ENCODE peak calls at places on chromosome 5, in six cellular contexts. B is astrocyte of the spinal cord, L is suprapubic skin, W is progenitor cell of endocrine pancreas, J is HepG2, Z is IMR-90. P is an unnamed sample.

GRCh38 chr5:41510176-41510831 is at the start of gene PLCXD3:
- DNase-seq in B (peak), L (no peak), W (peak), J (no peak), Z (no peak), P (peak)

GRCh38 chr5:168881427-168882149 is 302.4 kb upstream of the PANK3 start:
- DNase-seq in B (no peak), L (no peak), W (no peak), J (no peak), Z (no peak), P (peak)

GRCh38 chr5:91670565-91670964 is 287.4 kb upstream of the ARRDC3 start:
- DNase-seq in B (no peak), L (no peak), W (no peak), J (no peak), Z (no peak), P (no peak)

GRCh38 chr5:126417178-126417577 is 6.0 kb upstream of the GRAMD2B start:
- DNase-seq in B (no peak), L (no peak), W (no peak), J (no peak), Z (no peak), P (no peak)

GRCh38 chr5:93574041-93574938 is 6.7 kb downstream of the NR2F1-AS1 start:
- DNase-seq in B (peak), L (no peak), W (no peak), J (no peak), Z (no peak), P (no peak)

GRCh38 chr5:40755407-40756365 is at the start of gene TTC33:
- DNase-seq in B (peak), L (peak), W (peak), J (peak), Z (peak), P (peak)

GRCh38 chr5:139562847-139563246 is 1.7 kb downstream of the UBE2D2 start:
- DNase-seq in B (no peak), L (no peak), W (no peak), J (no peak), Z (no peak), P (no peak)

GRCh38 chr5:119021333-119021732 is 33.0 kb upstream of the DTWD2 start:
- DNase-seq in B (no peak), L (no peak), W (no peak), J (no peak), Z (no peak), P (no peak)

GRCh38 chr5:61030163-61030482 is 85.1 kb downstream of the NDUFAF2 start:
- DNase-seq in B (no peak), L (no peak), W (no peak), J (no peak), Z (peak), P (no peak)

GRCh38 chr5:107869459-107870115 is 198.8 kb upstream of the EFNA5 start:
- DNase-seq in B (peak), L (no peak), W (no peak), J (no peak), Z (peak), P (no peak)

GRCh38 chr5:72109625-72110024 is 2.4 kb downstream of the MAP1B start:
- DNase-seq in B (peak), L (no peak), W (no peak), J (no peak), Z (no peak), P (no peak)

GRCh38 chr5:59246470-59247250 is 646.9 kb downstream of the PDE4D start:
- DNase-seq in B (peak), L (no peak), W (no peak), J (no peak), Z (peak), P (no peak)

GRCh38 chr5:80282054-80282453 is 26.2 kb upstream of the SERINC5 start:
- DNase-seq in B (no peak), L (no peak), W (no peak), J (no peak), Z (no peak), P (no peak)

GRCh38 chr5:77430726-77431125 is 61.4 kb downstream of the WDR41 start:
- DNase-seq in B (no peak), L (no peak), W (no peak), J (no peak), Z (peak), P (no peak)

GRCh38 chr5:83368835-83369234 is 102.7 kb upstream of the VCAN start:
- DNase-seq in B (no peak), L (no peak), W (no peak), J (no peak), Z (no peak), P (no peak)

GRCh38 chr5:6752236-6752635 is 39.0 kb downstream of the TENT4A start:
- DNase-seq in B (no peak), L (peak), W (no peak), J (no peak), Z (no peak), P (no peak)

GRCh38 chr5:57219386-57219785 is 45.5 kb downstream of the GPBP1 start:
- DNase-seq in B (no peak), L (no peak), W (no peak), J (peak), Z (no peak), P (no peak)

GRCh38 chr5:115749016-115749415 is 67.4 kb downstream of the CDO1 start:
- DNase-seq in B (no peak), L (no peak), W (no peak), J (no peak), Z (no peak), P (no peak)

GRCh38 chr5:75054110-75054930 is 2.0 kb upstream of the GCNT4 start:
- DNase-seq in B (peak), L (peak), W (no peak), J (no peak), Z (peak), P (peak)

GRCh38 chr5:126909856-126910255 is 120.5 kb downstream of the MARCHF3 start:
- DNase-seq in B (no peak), L (no peak), W (no peak), J (no peak), Z (no peak), P (no peak)

GRCh38 chr5:135864503-135865443 is 30.3 kb downstream of the SLC25A48 start:
- DNase-seq in B (no peak), L (no peak), W (no peak), J (no peak), Z (no peak), P (no peak)

GRCh38 chr5:160269017-160269416 is 39.7 kb downstream of the FABP6 start:
- DNase-seq in B (peak), L (peak), W (no peak), J (no peak), Z (peak), P (no peak)

GRCh38 chr5:87393331-87393730 is 19.4 kb downstream of the CCNH start:
- DNase-seq in B (peak), L (no peak), W (no peak), J (no peak), Z (peak), P (no peak)

GRCh38 chr5:105057001-105057436 is 1494.4 kb upstream of the NUDT12 start:
- DNase-seq in B (no peak), L (no peak), W (no peak), J (no peak), Z (no peak), P (no peak)

GRCh38 chr5:127028822-127029457 is 1.4 kb downstream of the MARCHF3 start:
- DNase-seq in B (peak), L (no peak), W (no peak), J (peak), Z (peak), P (no peak)

GRCh38 chr5:120655828-120656435 is 191.8 kb downstream of the PRR16 start:
- DNase-seq in B (peak), L (no peak), W (peak), J (peak), Z (peak), P (peak)

GRCh38 chr5:103041071-103041676 is 78.8 kb downstream of the GIN1 start:
- DNase-seq in B (peak), L (no peak), W (no peak), J (peak), Z (peak), P (no peak)

GRCh38 chr5:120228262-120229031 is 235.7 kb upstream of the PRR16 start:
- DNase-seq in B (no peak), L (no peak), W (no peak), J (peak), Z (no peak), P (no peak)

GRCh38 chr5:73435640-73436534 is 12.7 kb downstream of the FOXD1 start:
- DNase-seq in B (peak), L (no peak), W (no peak), J (no peak), Z (no peak), P (no peak)

GRCh38 chr5:73433272-73433981 is 15.2 kb downstream of the FOXD1 start:
- DNase-seq in B (peak), L (no peak), W (no peak), J (no peak), Z (no peak), P (no peak)

GRCh38 chr5:73433982-73434342 is 14.6 kb downstream of the FOXD1 start:
- DNase-seq in B (peak), L (no peak), W (no peak), J (no peak), Z (peak), P (no peak)

GRCh38 chr5:73434921-73435320 is 13.7 kb downstream of the FOXD1 start:
- DNase-seq in B (no peak), L (no peak), W (no peak), J (no peak), Z (no peak), P (no peak)

DNA sequence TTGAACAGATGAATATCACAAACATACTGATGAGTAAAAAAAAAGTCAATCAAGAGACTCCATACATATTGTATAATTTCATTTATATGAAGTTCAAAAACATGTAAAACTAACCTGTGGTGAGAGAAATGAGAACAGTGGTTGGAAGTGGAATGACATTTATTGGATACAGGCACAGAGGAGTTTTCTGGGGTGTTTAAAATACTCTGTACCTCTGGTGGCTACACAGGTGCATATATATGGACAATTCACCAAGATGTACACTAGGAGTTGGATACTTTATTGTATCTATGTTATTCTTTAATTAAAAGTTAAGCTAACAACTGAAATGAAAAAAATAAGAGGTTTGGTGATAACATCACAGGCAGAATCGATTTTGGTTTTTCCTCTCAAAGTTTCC is 14.1 kb downstream of the FOXD1 start:
- DNase-seq in B (peak), L (no peak), W (no peak), J (no peak), Z (no peak), P (no peak)
- TF ChIP-seq CTCF in B (peak), L (no peak), W (peak), J (no peak), Z (no peak), P (peak)

GRCh38 chr5:109352475-109352874 is 57.3 kb downstream of the PJA2 start:
- DNase-seq in B (no peak), L (no peak), W (no peak), J (no peak), Z (no peak), P (no peak)
- TF ChIP-seq CTCF in B (no peak), L (no peak), W (no peak), J (no peak), Z (no peak), P (no peak)

GRCh38 chr5:55226934-55227737 is at the start of gene MCIDAS:
- DNase-seq in B (no peak), L (no peak), W (peak), J (no peak), Z (peak), P (peak)
- TF ChIP-seq CTCF in B (peak), L (no peak), W (peak), J (peak), Z (no peak), P (peak)

GRCh38 chr5:11797132-11797531 is 107.1 kb downstream of the CTNND2 start:
- DNase-seq in B (no peak), L (no peak), W (no peak), J (no peak), Z (no peak), P (no peak)
- TF ChIP-seq CTCF in B (no peak), L (no peak), W (no peak), J (no peak), Z (no peak), P (no peak)

GRCh38 chr5:425714-426113 is 17.3 kb upstream of the EXOC3 start:
- DNase-seq in B (no peak), L (no peak), W (no peak), J (no peak), Z (no peak), P (no peak)
- TF ChIP-seq CTCF in B (no peak), L (no peak), W (no peak), J (peak), Z (no peak), P (no peak)

GRCh38 chr5:96663608-96664007 is 1.4 kb downstream of the CAST start:
- DNase-seq in B (no peak), L (no peak), W (no peak), J (no peak), Z (no peak), P (no peak)

GRCh38 chr5:96661101-96661840 is 905 bp upstream of the CAST start:
- DNase-seq in B (peak), L (no peak), W (no peak), J (no peak), Z (peak), P (peak)

GRCh38 chr5:96664669-96665068 is 2.5 kb downstream of the CAST start:
- DNase-seq in B (no peak), L (no peak), W (no peak), J (peak), Z (no peak), P (no peak)

GRCh38 chr5:96661841-96662724 is at the start of gene CAST:
- DNase-seq in B (peak), L (peak), W (peak), J (peak), Z (peak), P (peak)

DNA sequence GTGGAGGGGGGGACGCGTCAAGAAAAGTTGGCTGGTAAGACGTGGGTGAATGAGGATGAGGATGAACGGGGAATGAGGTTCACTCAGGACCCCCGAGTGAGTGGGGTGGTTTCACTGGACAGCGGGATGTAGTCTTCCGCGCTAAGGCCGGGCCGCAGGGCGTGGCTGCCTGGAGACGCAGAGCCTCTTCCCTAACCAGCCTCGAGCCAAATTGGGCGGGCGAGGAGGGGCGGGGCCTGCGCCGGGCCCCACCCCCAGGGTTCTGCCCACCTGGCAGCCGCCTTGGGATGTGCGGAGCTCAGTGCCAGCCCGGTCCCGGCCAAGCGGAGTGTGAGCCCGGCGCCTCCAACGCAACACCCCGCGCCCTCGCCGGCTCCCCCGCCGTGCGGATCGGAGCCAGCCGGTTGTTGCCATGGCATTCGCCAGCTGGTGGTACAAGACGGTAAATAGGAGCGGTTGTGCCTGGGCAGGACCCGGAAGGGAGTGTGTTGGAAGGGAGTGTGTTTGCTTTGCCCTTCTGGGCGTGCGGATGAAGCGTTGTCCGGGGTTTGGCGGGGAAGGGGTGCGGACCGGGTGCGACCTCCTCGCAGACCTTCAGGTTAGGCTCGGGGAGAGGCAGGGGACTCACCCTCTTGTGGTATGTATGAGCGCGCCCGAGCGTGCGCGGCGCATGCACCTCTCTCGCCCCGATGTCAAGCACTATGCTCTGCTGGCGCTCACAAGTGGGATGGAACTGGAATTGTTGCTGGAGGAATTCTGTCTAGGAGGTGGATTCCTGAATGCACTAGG is 743 bp downstream of the CAST start:
- DNase-seq in B (peak), L (peak), W (peak), J (peak), Z (peak), P (peak)
- TF ChIP-seq CTCF in B (no peak), L (no peak), W (no peak), J (no peak), Z (no peak), P (no peak)

GRCh38 chr5:138520971-138521370 is 22.1 kb downstream of the ETF1 start:
- DNase-seq in B (no peak), L (no peak), W (no peak), J (no peak), Z (no peak), P (no peak)

GRCh38 chr5:138515571-138516275 is 27.3 kb downstream of the ETF1 start:
- DNase-seq in B (no peak), L (no peak), W (no peak), J (no peak), Z (no peak), P (no peak)

GRCh38 chr5:138523406-138523805 is 19.6 kb downstream of the ETF1 start:
- DNase-seq in B (no peak), L (no peak), W (no peak), J (no peak), Z (no peak), P (no peak)

GRCh38 chr5:138517437-138517836 is 25.6 kb downstream of the ETF1 start:
- DNase-seq in B (no peak), L (no peak), W (no peak), J (no peak), Z (no peak), P (no peak)
- TF ChIP-seq CTCF in B (no peak), L (no peak), W (no peak), J (no peak), Z (no peak), P (no peak)

P was measured in neural crest cell.